ENCODE peak calls at places on chromosomes 5 and 9, in eight cellular contexts. E, J, Q, W, T, X, D and U are unnamed samples.
A peak's percentile ranks its signal among the peaks of the same experiment; 100 is the strongest.

GRCh38 chr9:2210201-2210600 is 195.1 kb downstream of the SMARCA2 start:
- DNase-seq in E (no peak), J (no peak), Q (no peak), W (no peak), T (peak; percentile 12), X (no peak), D (no peak), U (no peak)

GRCh38 chr9:121463026-121463827 is 36.4 kb downstream of the GGTA1 start:
- DNase-seq in E (peak; percentile 75), J (no peak), Q (peak; percentile 51), W (peak; percentile 23), T (no peak), X (peak; percentile 54), D (peak; percentile 45), U (no peak)

GRCh38 chr5:8184455-8185063 is 315.6 kb downstream of the MTRR start:
- DNase-seq in E (peak; percentile 70), J (no peak), Q (peak; percentile 62), W (no peak), T (peak; percentile 4), X (no peak), D (peak; percentile 84), U (peak; percentile 41)

GRCh38 chr5:176816791-176817272 is 6.5 kb downstream of the UNC5A start:
- DNase-seq in E (peak; percentile 46), J (no peak), Q (no peak), W (no peak), T (no peak), X (no peak), D (no peak), U (no peak)

GRCh38 chr5:93748875-93749397 is 7.5 kb upstream of the POU5F2 start:
- DNase-seq in E (no peak), J (no peak), Q (no peak), W (no peak), T (no peak), X (no peak), D (no peak), U (no peak)

GRCh38 chr9:133787749-133788015 is 49.5 kb upstream of the SARDH start:
- DNase-seq in E (peak; percentile 61), J (no peak), Q (peak; percentile 86), W (peak; percentile 45), T (peak; percentile 8), X (peak; percentile 32), D (no peak), U (peak; percentile 40)

GRCh38 chr5:55917402-55918096 is 66.4 kb downstream of the IL31RA start:
- DNase-seq in E (no peak), J (no peak), Q (no peak), W (no peak), T (no peak), X (no peak), D (no peak), U (no peak)

GRCh38 chr5:34577267-34577666 is 78.9 kb upstream of the RAI14 start:
- DNase-seq in E (no peak), J (no peak), Q (no peak), W (peak; percentile 32), T (no peak), X (no peak), D (no peak), U (no peak)

GRCh38 chr9:75086443-75087278 is 1.3 kb downstream of the NMRK1 start:
- DNase-seq in E (no peak), J (no peak), Q (peak; percentile 63), W (no peak), T (no peak), X (peak; percentile 18), D (peak; percentile 47), U (peak; percentile 61)

GRCh38 chr5:38404667-38405276 is 146.4 kb downstream of the EGFLAM start:
- DNase-seq in E (peak; percentile 58), J (no peak), Q (no peak), W (no peak), T (peak; percentile 36), X (no peak), D (peak; percentile 59), U (no peak)

GRCh38 chr5:177302354-177303110 is 987 bp downstream of the RAB24 start:
- DNase-seq in E (peak; percentile 39), J (no peak), Q (no peak), W (peak; percentile 21), T (no peak), X (no peak), D (peak; percentile 57), U (peak; percentile 54)

GRCh38 chr9:113129466-113129865 is 21.3 kb upstream of the SLC31A2 start:
- DNase-seq in E (no peak), J (no peak), Q (no peak), W (no peak), T (no peak), X (no peak), D (no peak), U (no peak)

GRCh38 chr9:33300546-33300945 is 10.2 kb downstream of the NFX1 start:
- DNase-seq in E (no peak), J (no peak), Q (peak; percentile 57), W (no peak), T (no peak), X (no peak), D (no peak), U (peak; percentile 34)

GRCh38 chr9:70530716-70531115 is 116.3 kb upstream of the KLF9 start:
- DNase-seq in E (no peak), J (no peak), Q (no peak), W (no peak), T (no peak), X (no peak), D (no peak), U (no peak)

GRCh38 chr5:93303291-93303691 is 277.7 kb downstream of the NR2F1-AS1 start:
- DNase-seq in E (no peak), J (no peak), Q (no peak), W (peak; percentile 58), T (no peak), X (no peak), D (no peak), U (no peak)

GRCh38 chr9:34578241-34579096 is 11.1 kb downstream of the CNTFR start:
- DNase-seq in E (peak; percentile 86), J (no peak), Q (no peak), W (peak; percentile 71), T (no peak), X (no peak), D (peak; percentile 17), U (no peak)

DNA sequence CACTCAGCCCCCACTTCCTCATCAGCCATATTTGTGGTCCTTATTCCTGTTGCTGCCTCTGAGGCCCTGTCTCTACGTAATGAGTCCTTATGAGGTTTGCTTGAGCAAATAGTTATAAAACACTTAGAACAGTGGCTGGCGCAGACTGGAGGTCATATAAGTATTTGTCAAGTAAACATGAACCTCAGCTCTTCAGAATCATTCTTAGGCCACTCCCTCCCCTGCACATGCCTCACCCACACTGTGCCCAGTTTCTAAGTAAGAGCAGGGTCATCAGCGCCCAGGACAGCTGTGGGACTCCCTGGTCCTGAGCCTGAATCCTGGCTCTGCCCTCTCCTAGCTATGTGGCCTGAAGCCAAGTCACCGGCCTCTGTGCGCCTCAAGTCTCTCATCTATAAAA is 4.0 kb downstream of the ST6GALNAC4 start:
- DNase-seq in E (no peak), J (peak; percentile 53), Q (peak; percentile 71), W (no peak), T (no peak), X (no peak), D (peak; percentile 46), U (peak; percentile 83)
- H3K4me1 ChIP-seq in E (no peaks in the 10 kb centered on the region), J (no peaks in the 10 kb centered on the region), Q (peaks cover 44% of the 10 kb centered on the region), W (peaks cover 18% of the 10 kb centered on the region), T (peaks cover 13% of the 10 kb centered on the region), X (peaks cover 37% of the 10 kb centered on the region), D (peaks cover 39% of the 10 kb centered on the region), U (no peaks in the 10 kb centered on the region)

DNA sequence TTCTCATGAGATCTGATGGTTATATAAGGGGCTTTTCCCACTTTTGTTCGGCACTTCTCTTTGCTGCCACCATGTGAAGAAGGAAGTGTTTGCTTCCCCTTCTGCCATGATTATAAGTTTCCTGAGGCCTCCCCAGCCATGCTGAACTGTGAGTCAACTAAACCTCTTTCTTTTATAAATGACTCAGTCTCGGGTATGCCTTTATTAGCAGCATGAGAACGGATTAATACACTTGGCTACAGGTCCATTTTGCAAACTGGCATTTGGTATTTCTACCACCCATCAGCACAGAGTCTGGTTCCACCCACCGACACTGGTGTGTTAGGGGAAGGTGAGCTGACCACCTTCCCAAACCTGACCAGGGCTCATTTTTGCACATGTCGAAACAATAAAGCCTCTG is 47.9 kb upstream of the RARS1 start:
- DNase-seq in E (no peak), J (no peak), Q (no peak), W (no peak), T (no peak), X (no peak), D (no peak), U (no peak)
- H3K4me3 ChIP-seq in E (no peak overlapping the region), J (no peak overlapping the region), Q (no peak overlapping the region), W (no peak overlapping the region), T (no peak overlapping the region), X (no peak overlapping the region), D (no peak overlapping the region), U (no peak overlapping the region)

GRCh38 chr9:128884164-128884563 is 2.2 kb downstream of the LRRC8A start:
- DNase-seq in E (no peak), J (no peak), Q (no peak), W (no peak), T (no peak), X (no peak), D (no peak), U (no peak)

GRCh38 chr9:128885798-128886197 is 3.9 kb downstream of the LRRC8A start:
- DNase-seq in E (no peak), J (peak; percentile 15), Q (no peak), W (no peak), T (no peak), X (no peak), D (no peak), U (no peak)

GRCh38 chr9:128887049-128887448 is 5.1 kb downstream of the LRRC8A start:
- DNase-seq in E (no peak), J (no peak), Q (no peak), W (no peak), T (no peak), X (no peak), D (no peak), U (no peak)

GRCh38 chr9:128886211-128886826 is 4.4 kb downstream of the LRRC8A start:
- DNase-seq in E (no peak), J (no peak), Q (no peak), W (peak; percentile 92), T (peak; percentile 69), X (no peak), D (no peak), U (no peak)

DNA sequence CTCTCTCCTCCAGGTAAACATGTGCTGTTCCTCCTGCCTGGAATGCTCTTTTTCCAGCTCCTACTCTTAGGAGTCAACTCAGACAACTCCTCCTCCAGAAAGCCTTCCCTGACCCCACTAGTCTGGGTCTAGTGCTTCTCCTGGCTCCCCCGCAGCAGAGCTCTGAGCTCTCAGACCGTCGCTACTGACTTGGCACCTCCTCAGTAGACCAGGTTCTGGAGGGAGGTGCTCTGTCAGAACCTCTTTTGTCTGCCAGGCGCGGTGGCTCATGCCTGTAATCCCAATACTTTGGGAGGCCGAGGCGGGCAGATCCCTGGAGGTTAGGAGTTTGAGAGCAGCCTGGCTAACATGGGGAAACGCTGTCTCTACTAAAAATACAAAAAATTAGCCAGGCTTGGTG is 3.4 kb downstream of the LRRC8A start:
- DNase-seq in E (no peak), J (no peak), Q (no peak), W (no peak), T (no peak), X (no peak), D (no peak), U (no peak)
- H3K27ac ChIP-seq in E (no peak overlapping the region), J (peak overlapping the region; percentile 39), Q (no peak overlapping the region), W (no peak overlapping the region), T (no peak overlapping the region), X (peak overlapping the region; percentile 98), D (no peak overlapping the region), U (no peak overlapping the region)

DNA sequence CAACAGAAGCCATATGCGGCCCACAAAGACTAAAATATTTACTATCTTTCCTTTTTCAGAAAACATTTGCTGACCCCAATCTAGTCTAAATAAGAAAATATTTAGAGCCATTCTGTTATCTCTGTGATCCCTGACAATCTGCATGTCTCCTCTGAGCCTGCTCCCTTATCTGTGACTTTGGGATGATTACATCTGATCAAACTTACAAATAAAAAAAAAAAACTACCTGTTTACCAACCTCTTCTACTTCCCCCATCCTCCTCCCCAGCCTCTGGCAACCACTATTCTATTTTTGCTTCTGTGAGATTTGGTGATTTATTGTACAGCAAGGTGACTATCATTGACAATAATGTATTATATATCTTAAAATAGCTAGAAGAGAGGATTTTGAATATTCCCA is 176.3 kb upstream of the CD180 start:
- DNase-seq in E (no peak), J (no peak), Q (no peak), W (no peak), T (no peak), X (no peak), D (no peak), U (no peak)
- H3K4me1 ChIP-seq in E (peaks cover 17% of the 10 kb centered on the region), J (no peaks in the 10 kb centered on the region), Q (no peaks in the 10 kb centered on the region), W (no peaks in the 10 kb centered on the region), T (no peaks in the 10 kb centered on the region), X (no peaks in the 10 kb centered on the region), D (no peaks in the 10 kb centered on the region), U (no peaks in the 10 kb centered on the region)